ENCODE peak calls at places on chromosomes 7 and 10, in six cellular contexts. U is neural progenitor cell, M is H9, X is hepatocyte, O is IMR-90, D is fibroblast of lung. V is an unnamed sample.

GRCh38 chr7:68629-69028 is 123.7 kb upstream of the FAM20C start:
- DNase-seq in U (no peak), M (no peak), X (no peak), O (no peak), D (no peak), V (no peak)

GRCh38 chr7:83643012-83643411 is 5.9 kb downstream of the SEMA3E start:
- DNase-seq in U (no peak), M (no peak), X (no peak), O (no peak), D (no peak), V (no peak)

GRCh38 chr7:117564627-117565026 is 84.8 kb downstream of the CFTR start:
- DNase-seq in U (no peak), M (no peak), X (no peak), O (no peak), D (no peak), V (no peak)

GRCh38 chr10:61606971-61607907 is 55.5 kb upstream of the CABCOCO1 start:
- DNase-seq in U (no peak), M (no peak), X (peak; percentile 14), O (no peak), D (peak; percentile 30), V (no peak)

GRCh38 chr7:86911703-86912102 is 147.8 kb downstream of the ELAPOR2 start:
- DNase-seq in U (peak; percentile 10), M (no peak), X (no peak), O (no peak), D (no peak), V (no peak)

GRCh38 chr10:93804200-93804599 is 46.5 kb downstream of the LGI1 start:
- DNase-seq in U (peak; percentile 53), M (no peak), X (no peak), O (no peak), D (no peak), V (no peak)

GRCh38 chr10:36766921-36767320 is 358.5 kb upstream of the ANKRD30A start:
- DNase-seq in U (peak; percentile 39), M (no peak), X (no peak), O (no peak), D (no peak), V (no peak)

GRCh38 chr10:132961864-132962622 is 19.7 kb upstream of the CFAP46 start:
- DNase-seq in U (peak; percentile 92), M (peak; percentile 92), X (peak; percentile 91), O (peak; percentile 67), D (peak; percentile 78), V (peak; percentile 19)

GRCh38 chr7:123120286-123120685 is 79.5 kb downstream of the SLC13A1 start:
- DNase-seq in U (no peak), M (no peak), X (no peak), O (no peak), D (peak; percentile 47), V (no peak)

GRCh38 chr10:18159596-18159995 is 19.4 kb downstream of the CACNB2 start:
- DNase-seq in U (no peak), M (no peak), X (no peak), O (no peak), D (peak; percentile 77), V (no peak)

GRCh38 chr7:91043181-91043580 is 221.1 kb upstream of the FZD1 start:
- DNase-seq in U (no peak), M (no peak), X (no peak), O (no peak), D (no peak), V (no peak)

GRCh38 chr7:123143206-123143605 is 56.6 kb downstream of the SLC13A1 start:
- DNase-seq in U (no peak), M (no peak), X (no peak), O (no peak), D (no peak), V (no peak)

GRCh38 chr10:61081331-61081730 is 137.3 kb upstream of the RHOBTB1 start:
- DNase-seq in U (no peak), M (no peak), X (no peak), O (no peak), D (no peak), V (no peak)

GRCh38 chr7:150849204-150849775 is 3.0 kb upstream of the AOC1 start:
- DNase-seq in U (no peak), M (peak; percentile 4), X (no peak), O (no peak), D (no peak), V (no peak)

GRCh38 chr7:158300427-158300826 is 287.2 kb downstream of the PTPRN2 start:
- DNase-seq in U (no peak), M (peak; percentile 22), X (no peak), O (no peak), D (no peak), V (no peak)

GRCh38 chr7:134029-134428 is 58.3 kb upstream of the FAM20C start:
- DNase-seq in U (no peak), M (peak; percentile 24), X (no peak), O (no peak), D (no peak), V (no peak)

GRCh38 chr10:116838143-116838725 is 11.1 kb upstream of the ENO4 start:
- DNase-seq in U (no peak), M (no peak), X (no peak), O (no peak), D (no peak), V (no peak)

GRCh38 chr10:18918545-18918944 is 130.1 kb upstream of the MALRD1 start:
- DNase-seq in U (no peak), M (no peak), X (peak; percentile 8), O (peak; percentile 98), D (peak; percentile 90), V (peak; percentile 28)

GRCh38 chr7:96329189-96329588 is 7.3 kb upstream of the SLC25A13 start:
- DNase-seq in U (no peak), M (no peak), X (no peak), O (no peak), D (no peak), V (no peak)

GRCh38 chr10:50367732-50368131 is 116.4 kb upstream of the ASAH2 start:
- DNase-seq in U (peak; percentile 65), M (peak; percentile 33), X (peak; percentile 36), O (peak; percentile 54), D (peak; percentile 63), V (peak; percentile 5)

GRCh38 chr7:130793855-130794618 is 60.0 kb upstream of the KLF14 start:
- DNase-seq in U (no peak), M (no peak), X (no peak), O (peak; percentile 22), D (peak; percentile 55), V (no peak)

GRCh38 chr10:71222541-71223364 is 10.4 kb downstream of the UNC5B start:
- DNase-seq in U (peak; percentile 76), M (peak; percentile 63), X (no peak), O (peak; percentile 79), D (no peak), V (no peak)

GRCh38 chr10:94194256-94194655 is 168.5 kb downstream of the NOC3L start:
- DNase-seq in U (no peak), M (no peak), X (peak; percentile 7), O (peak; percentile 57), D (peak; percentile 50), V (peak; percentile 69)

GRCh38 chr10:78639629-78640028 is 429.1 kb upstream of the ZMIZ1 start:
- DNase-seq in U (no peak), M (no peak), X (no peak), O (no peak), D (no peak), V (no peak)

GRCh38 chr10:124661661-124662180 is 82.5 kb downstream of the FAM53B start:
- DNase-seq in U (no peak), M (no peak), X (no peak), O (no peak), D (no peak), V (no peak)

GRCh38 chr10:93313798-93314197 is 168.3 kb downstream of the MYOF start:
- DNase-seq in U (no peak), M (no peak), X (no peak), O (no peak), D (no peak), V (no peak)

DNA sequence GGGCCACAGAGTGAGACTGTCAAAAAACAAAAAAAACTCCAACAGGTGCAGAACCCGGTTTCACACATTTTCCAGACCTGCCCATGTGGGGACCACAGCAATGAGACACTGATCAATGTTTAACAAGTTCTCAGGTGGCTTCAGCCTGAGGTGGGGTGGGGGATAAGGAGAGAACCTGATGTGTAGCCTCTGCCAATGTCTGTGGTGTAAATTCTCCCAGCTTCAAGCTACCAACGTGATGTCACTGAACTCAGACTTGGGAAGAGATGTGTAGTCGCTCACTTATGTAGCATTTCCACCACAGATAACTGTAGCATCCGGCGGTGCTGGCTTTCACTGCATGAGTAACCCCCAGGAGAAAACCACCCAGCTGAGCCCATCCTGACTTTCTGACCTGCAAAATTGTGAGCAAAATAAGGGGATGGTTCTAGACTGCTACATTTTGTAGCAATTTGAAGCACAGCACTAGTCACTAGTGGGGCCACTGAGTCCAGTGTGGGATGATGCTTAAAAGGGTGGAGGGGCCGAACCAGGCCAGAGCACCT is 13.8 kb upstream of the TNRC18 start:
- DNase-seq in U (no peak), M (no peak), X (no peak), O (no peak), D (no peak), V (no peak)
- H3K4me2 ChIP-seq in U (no peak overlapping the region), M (no peak overlapping the region), X (no peak overlapping the region), O (no peak overlapping the region), D (no peak overlapping the region), V (no peak overlapping the region)

GRCh38 chr7:100546868-100547800 is 8.1 kb downstream of the AGFG2 start:
- DNase-seq in U (no peak), M (no peak), X (no peak), O (no peak), D (no peak), V (no peak)
- H3K4me2 ChIP-seq in U (peak overlapping the region; percentile 19), M (no peak overlapping the region), X (peak overlapping the region; percentile 57), O (peak overlapping the region; percentile 57), D (no peak overlapping the region), V (no peak overlapping the region)

GRCh38 chr10:22988581-22989360 is 60.9 kb downstream of the ARMC3 start:
- DNase-seq in U (peak; percentile 81), M (no peak), X (peak; percentile 78), O (peak; percentile 47), D (peak; percentile 75), V (peak; percentile 9)

GRCh38 chr10:22993314-22993713 is 65.5 kb downstream of the ARMC3 start:
- DNase-seq in U (no peak), M (no peak), X (no peak), O (no peak), D (no peak), V (no peak)

GRCh38 chr10:22992621-22993020 is 64.8 kb downstream of the ARMC3 start:
- DNase-seq in U (no peak), M (no peak), X (no peak), O (no peak), D (no peak), V (no peak)

GRCh38 chr10:22992075-22992474 is 64.2 kb downstream of the ARMC3 start:
- DNase-seq in U (no peak), M (no peak), X (no peak), O (no peak), D (no peak), V (no peak)

GRCh38 chr10:22990443-22990842 is 62.6 kb downstream of the ARMC3 start:
- DNase-seq in U (no peak), M (no peak), X (no peak), O (no peak), D (no peak), V (no peak)
- H3K4me2 ChIP-seq in U (no peak overlapping the region), M (no peak overlapping the region), X (no peak overlapping the region), O (no peak overlapping the region), D (no peak overlapping the region), V (no peak overlapping the region)

GRCh38 chr10:100968037-100968736 is 1.1 kb upstream of the SEMA4G start:
- DNase-seq in U (no peak), M (no peak), X (no peak), O (no peak), D (no peak), V (no peak)
- H3K4me2 ChIP-seq in U (no peak overlapping the region), M (peak overlapping the region; percentile 95), X (peak overlapping the region; percentile 98), O (no peak overlapping the region), D (no peak overlapping the region), V (no peak overlapping the region)